ENCODE peak calls at places on chromosomes 3 and 15, in five cellular contexts. M is H9, Q is neuronal stem cell, H is H1, P is trophoblast cell. K is an unnamed sample.
A peak's percentile ranks its signal among the peaks of the same experiment; 100 is the strongest.

GRCh38 chr3:129001101-129001816 is at the start of gene EFCC1:
- DNase-seq in Q (peak; percentile 72), H (no peak), M (peak; percentile 74), P (no peak), K (peak; percentile 73)

GRCh38 chr3:146465713-146466465 is 3.5 kb downstream of the PLSCR2 start:
- DNase-seq in M (no peak), H (no peak), Q (no peak), P (no peak), K (peak; percentile 4)

GRCh38 chr3:29451901-29452300 is 171.0 kb downstream of the RBMS3 start:
- DNase-seq in H (no peak), Q (no peak), M (no peak), P (no peak), K (no peak)

GRCh38 chr3:160633361-160634083 is 43.4 kb upstream of the ARL14 start:
- DNase-seq in H (no peak), Q (no peak), M (no peak), P (no peak), K (no peak)

GRCh38 chr3:38131621-38132369 is 5.1 kb downstream of the ACAA1 start:
- DNase-seq in P (no peak), M (peak; percentile 73), H (no peak), Q (peak; percentile 54), K (peak; percentile 41)

GRCh38 chr15:61917457-61917856 is 142.8 kb downstream of the VPS13C start:
- DNase-seq in Q (no peak), P (no peak), H (no peak), M (no peak), K (no peak)

GRCh38 chr3:135159848-135160247 is 364.8 kb downstream of the EPHB1 start:
- DNase-seq in Q (no peak), M (no peak), P (no peak), H (no peak), K (no peak)

GRCh38 chr3:48845170-48845569 is 2.5 kb downstream of the PRKAR2A start:
- DNase-seq in H (no peak), M (no peak), Q (no peak), P (no peak), K (peak; percentile 63)

GRCh38 chr15:90075420-90076289 is 26.6 kb downstream of the IDH2 start:
- DNase-seq in Q (no peak), M (peak; percentile 83), P (peak; percentile 90), H (no peak), K (no peak)

GRCh38 chr15:99104788-99105515 is at the start of gene SYNM:
- DNase-seq in Q (peak; percentile 82), P (peak; percentile 44), M (peak; percentile 91), H (no peak), K (peak; percentile 79)

GRCh38 chr15:53530762-53531161 is 228.7 kb downstream of the WDR72 start:
- DNase-seq in M (no peak), H (no peak), Q (no peak), P (no peak), K (no peak)

GRCh38 chr15:45635191-45635638 is 386 bp downstream of the SQOR start:
- DNase-seq in Q (peak; percentile 20), P (no peak), M (peak; percentile 53), H (no peak), K (peak; percentile 62)

GRCh38 chr15:39248204-39248603 is 332.7 kb upstream of the THBS1 start:
- DNase-seq in Q (no peak), M (no peak), H (no peak), P (no peak), K (peak; percentile 78)

GRCh38 chr3:55860040-55860439 is 372.9 kb upstream of the WNT5A start:
- DNase-seq in Q (no peak), H (no peak), M (no peak), P (no peak), K (no peak)

GRCh38 chr3:57956119-57956832 is 51.9 kb upstream of the FLNB start:
- DNase-seq in P (no peak), M (no peak), H (no peak), Q (no peak), K (peak; percentile 90)

GRCh38 chr3:62375655-62376054 is 2.3 kb upstream of the FEZF2 start:
- DNase-seq in H (no peak), M (peak; percentile 36), P (no peak), Q (no peak), K (no peak)

GRCh38 chr3:27976933-27977332 is 254.8 kb upstream of the EOMES start:
- DNase-seq in P (peak; percentile 71), H (no peak), M (no peak), Q (no peak), K (no peak)

GRCh38 chr3:177525987-177526712 is 328.9 kb upstream of the TBL1XR1 start:
- DNase-seq in H (no peak), M (no peak), Q (no peak), P (no peak), K (no peak)

GRCh38 chr15:81813215-81813614 is 232.6 kb downstream of the MEX3B start:
- DNase-seq in M (peak; percentile 69), P (peak; percentile 40), Q (no peak), H (peak; percentile 9), K (no peak)

GRCh38 chr3:181265750-181266333 is 276.3 kb upstream of the DNAJC19 start:
- DNase-seq in H (no peak), Q (no peak), M (no peak), P (no peak), K (no peak)

GRCh38 chr3:100746056-100746455 is 36.8 kb downstream of the TFG start:
- DNase-seq in H (no peak), P (no peak), Q (no peak), M (no peak), K (no peak)

GRCh38 chr3:149386299-149386606 is 8.8 kb upstream of the TM4SF1 start:
- DNase-seq in M (no peak), P (no peak), H (no peak), Q (no peak), K (no peak)
- H2BK12ac ChIP-seq in M (no peak overlapping the region), P (peak overlapping the region; percentile 68), H (no peak overlapping the region), Q (no peak overlapping the region), K (no peak overlapping the region)

GRCh38 chr3:4707324-4707723 is 214.2 kb downstream of the ITPR1 start:
- DNase-seq in H (no peak), M (no peak), Q (no peak), P (no peak), K (no peak)
- H2BK12ac ChIP-seq in H (no peak overlapping the region), M (no peak overlapping the region), Q (no peak overlapping the region), P (no peak overlapping the region), K (no peak overlapping the region)

DNA sequence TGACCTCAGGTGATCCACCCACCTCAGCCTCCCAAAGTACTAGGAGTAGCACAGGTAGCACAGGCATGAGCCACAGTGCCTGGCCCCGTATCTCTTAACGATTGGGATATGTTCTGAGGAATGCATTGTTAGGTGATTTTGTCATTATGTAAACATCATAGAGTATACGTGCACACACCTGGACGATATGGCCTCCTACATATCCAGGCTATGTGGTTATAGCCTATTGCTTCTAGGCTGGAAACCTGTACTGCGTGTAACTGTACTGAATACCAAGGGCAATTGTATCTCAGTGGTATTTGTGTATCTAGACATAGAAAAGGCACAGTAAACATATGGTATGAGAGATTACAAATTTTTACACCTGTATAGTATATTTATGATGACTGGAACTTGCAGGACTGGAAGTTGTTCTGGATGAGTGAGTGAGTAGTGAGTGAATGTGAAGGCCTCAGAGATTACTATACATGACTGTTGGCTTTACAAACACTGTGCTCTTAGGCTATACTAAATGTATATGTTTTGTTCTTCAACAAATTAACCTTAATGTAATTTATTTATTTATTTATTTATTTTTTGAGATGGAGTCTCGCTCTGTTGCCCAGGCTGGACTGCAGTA is 120.7 kb downstream of the MBNL1 start:
- DNase-seq in P (peak; percentile 86), H (no peak), M (no peak), Q (no peak), K (no peak)
- H2BK12ac ChIP-seq in P (no peak overlapping the region), H (no peak overlapping the region), M (no peak overlapping the region), Q (no peak overlapping the region), K (no peak overlapping the region)

GRCh38 chr3:113100063-113100462 is 109.3 kb downstream of the GTPBP8 start:
- DNase-seq in P (no peak), H (no peak), M (no peak), Q (no peak), K (no peak)

GRCh38 chr3:113096158-113096893 is 105.5 kb downstream of the GTPBP8 start:
- DNase-seq in Q (no peak), M (no peak), H (no peak), P (no peak), K (no peak)

GRCh38 chr3:113092746-113093145 is 102.0 kb downstream of the GTPBP8 start:
- DNase-seq in M (no peak), P (peak; percentile 76), Q (no peak), H (no peak), K (no peak)

GRCh38 chr3:113094514-113094913 is 103.7 kb downstream of the GTPBP8 start:
- DNase-seq in Q (peak; percentile 57), H (no peak), P (no peak), M (no peak), K (no peak)

GRCh38 chr3:113097821-113098516 is 107.2 kb downstream of the GTPBP8 start:
- DNase-seq in H (no peak), M (no peak), P (peak; percentile 79), Q (no peak), K (peak; percentile 79)
- H2BK12ac ChIP-seq in H (no peak overlapping the region), M (no peak overlapping the region), P (peak overlapping the region; percentile 95), Q (no peak overlapping the region), K (peak overlapping the region; percentile 32)

DNA sequence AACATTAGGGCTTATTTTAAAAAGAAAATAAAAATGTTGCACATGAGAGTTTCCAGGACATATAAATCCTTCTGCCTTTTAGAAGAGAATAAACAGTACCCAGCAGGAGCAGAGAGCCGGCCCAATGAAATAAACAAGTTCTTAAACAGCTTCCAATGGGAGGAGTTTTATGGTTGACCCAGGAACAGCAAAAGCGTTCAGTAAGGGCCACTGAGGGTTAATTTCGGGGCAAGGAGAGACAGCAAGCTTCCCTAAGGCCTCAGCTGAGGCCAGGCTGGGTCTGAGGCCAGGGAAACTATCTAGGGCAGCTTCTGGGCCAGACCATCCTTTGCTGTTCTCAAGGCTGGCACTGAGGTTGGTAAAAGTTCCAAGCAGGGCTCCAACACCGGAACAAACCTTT is 3.4 kb downstream of the PDZRN3 start:
- DNase-seq in M (no peak), Q (no peak), P (no peak), H (no peak), K (peak; percentile 45)
- H2BK12ac ChIP-seq in M (no peak overlapping the region), Q (no peak overlapping the region), P (peak overlapping the region; percentile 27), H (no peak overlapping the region), K (peak overlapping the region; percentile 89)

DNA sequence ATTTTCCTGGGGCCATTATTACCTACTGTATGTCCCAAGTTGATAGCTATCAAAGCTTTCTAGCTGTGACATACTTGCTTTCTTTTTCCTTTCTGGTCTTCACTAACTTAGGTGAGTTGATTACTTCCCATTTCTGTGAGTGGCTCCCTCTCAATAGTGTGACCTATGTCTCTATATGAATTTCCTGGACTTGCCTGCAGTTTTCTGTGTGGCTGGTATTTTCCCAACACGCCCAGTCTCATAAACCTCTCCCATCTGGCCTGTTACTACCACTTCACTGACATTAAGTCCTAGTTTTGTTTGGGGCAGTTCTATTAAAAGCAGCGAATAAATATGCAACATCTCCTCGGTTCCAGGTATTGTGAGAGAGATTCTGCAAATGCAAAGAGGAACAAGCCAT is 671.2 kb downstream of the SI start:
- DNase-seq in Q (no peak), H (no peak), P (no peak), M (no peak), K (no peak)
- H2BK12ac ChIP-seq in Q (no peak overlapping the region), H (no peak overlapping the region), P (no peak overlapping the region), M (no peak overlapping the region), K (no peak overlapping the region)

DNA sequence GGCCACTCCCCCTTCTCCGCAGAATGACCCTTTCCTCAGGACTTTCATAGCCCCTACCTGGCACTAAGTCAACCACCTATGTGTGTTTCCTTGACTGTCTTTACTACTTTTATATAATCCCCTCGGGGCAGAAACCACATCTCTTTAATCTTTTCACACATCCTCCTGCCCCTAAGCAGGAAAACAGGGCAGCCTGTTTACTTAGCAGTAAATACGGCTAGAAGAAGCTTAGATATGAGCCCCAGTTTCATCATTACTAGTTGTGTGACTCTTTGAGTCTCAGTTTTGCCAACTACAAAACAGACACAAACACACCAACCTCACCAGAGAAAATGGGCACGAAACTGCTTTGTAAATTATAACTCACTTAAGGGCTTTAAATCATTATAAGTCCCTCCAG is 98.3 kb downstream of the CYP19A1 start:
- DNase-seq in Q (no peak), H (no peak), P (no peak), M (no peak), K (no peak)
- H2BK12ac ChIP-seq in Q (no peak overlapping the region), H (no peak overlapping the region), P (no peak overlapping the region), M (no peak overlapping the region), K (no peak overlapping the region)